ENCODE peak calls at places on chromosomes 6 and 20, in eight cellular contexts. I is KG1; X is activated CD4-positive, alpha-beta T cell treated with anti-CD3 and anti-CD28 coated beads, Interleukin-2, amount 50 U/mL, for 1 hour; L is effector memory CD4-positive, alpha-beta T cell; U is Right ventricle myocardium superior; W is T-helper 2 cell; O is H4; H is activated naive CD4-positive, alpha-beta T cell. P is an unnamed sample.

GRCh38 chr20:50172347-50173013 is 18.1 kb upstream of the CEBPB start:
- DNase-seq in H (no peak), W (no peak), O (no peak), I (no peak), L (no peak), X (no peak), U (peak; percentile 95), P (no peak)

GRCh38 chr20:43963872-43964791 is 49.5 kb downstream of the TOX2 start:
- DNase-seq in O (no peak), H (no peak), X (peak; percentile 56), U (peak; percentile 73), W (no peak), I (peak; percentile 34), L (peak; percentile 31), P (no peak)

GRCh38 chr6:27415898-27416297 is 27.3 kb downstream of the ZNF391 start:
- DNase-seq in O (no peak), W (no peak), H (no peak), L (no peak), I (no peak), X (no peak), U (no peak), P (no peak)

GRCh38 chr6:131107166-131107565 is 28.1 kb upstream of the AKAP7 start:
- DNase-seq in L (no peak), X (no peak), W (no peak), I (no peak), O (no peak), H (no peak), U (no peak), P (no peak)

GRCh38 chr20:39165099-39165498 is 203.0 kb downstream of the DHX35 start:
- DNase-seq in W (no peak), X (no peak), U (no peak), O (no peak), I (no peak), L (no peak), H (no peak), P (no peak)

GRCh38 chr20:3786126-3786484 is 435 bp downstream of the CENPB start:
- DNase-seq in L (no peak), X (peak; percentile 39), U (peak; percentile 72), H (no peak), O (peak; percentile 30), W (no peak), I (no peak), P (peak; percentile 54)

GRCh38 chr20:45038747-45039469 is 62.0 kb downstream of the KCNS1 start:
- DNase-seq in U (no peak), L (no peak), W (no peak), O (no peak), X (no peak), H (no peak), I (no peak), P (no peak)

GRCh38 chr20:48791666-48792071 is 36.1 kb downstream of the PREX1 start:
- DNase-seq in L (no peak), H (no peak), U (no peak), W (no peak), I (no peak), O (no peak), X (no peak), P (no peak)

GRCh38 chr20:58045579-58045978 is 182.9 kb downstream of the ANKRD60 start:
- DNase-seq in W (no peak), L (no peak), H (no peak), X (no peak), U (no peak), O (no peak), I (no peak), P (no peak)